ENCODE peak calls at places on chromosomes 5 and 9, in ten cellular contexts. S, X, C, T, L, E, Y, F, A and H are unnamed samples.

GRCh38 chr5:152542741-152543140 is 137.7 kb upstream of the NMUR2 start:
- DNase-seq in S (peak; percentile 5), Y (no peak), X (no peak), T (no peak), E (no peak), A (no peak), C (peak; percentile 12), F (peak; percentile 68), L (no peak), H (no peak)

GRCh38 chr9:94796687-94797086 is 70.2 kb downstream of the AOPEP start:
- DNase-seq in L (no peak), S (no peak), X (no peak), T (no peak), A (no peak), C (no peak), F (no peak), E (no peak), Y (no peak), H (no peak)

GRCh38 chr9:16445141-16445920 is 425.1 kb downstream of the BNC2 start:
- DNase-seq in S (no peak), X (no peak), A (no peak), E (no peak), F (no peak), C (peak; percentile 59), L (no peak), T (no peak), Y (no peak), H (no peak)

GRCh38 chr9:77707696-77708095 is 59.6 kb upstream of the GNA14 start:
- DNase-seq in S (peak; percentile 97), X (no peak), T (peak; percentile 51), F (no peak), L (no peak), A (no peak), E (peak; percentile 80), Y (no peak), C (peak; percentile 100), H (no peak)

GRCh38 chr9:136860529-136860928 is 5.6 kb downstream of the EDF1 start:
- DNase-seq in A (no peak), E (no peak), Y (no peak), L (no peak), T (peak; percentile 42), X (no peak), C (no peak), S (no peak), F (no peak), H (no peak)

GRCh38 chr5:16867585-16867953 is 68.5 kb downstream of the MYO10 start:
- DNase-seq in L (no peak), Y (no peak), X (no peak), C (no peak), E (no peak), F (no peak), S (no peak), T (no peak), A (no peak), H (no peak)

GRCh38 chr5:166074839-166075481 is 2216.5 kb upstream of the WWC1 start:
- DNase-seq in S (no peak), L (no peak), Y (no peak), X (no peak), A (no peak), E (no peak), F (peak; percentile 59), T (no peak), C (no peak), H (no peak)

GRCh38 chr5:134059758-134060495 is 54.6 kb upstream of the TCF7 start:
- DNase-seq in Y (no peak), F (no peak), A (no peak), C (no peak), T (no peak), X (no peak), L (no peak), E (no peak), S (no peak), H (no peak)

GRCh38 chr5:141783599-141784296 is 94.5 kb downstream of the PCDH1 start:
- DNase-seq in T (no peak), F (peak; percentile 47), S (no peak), E (no peak), A (no peak), L (no peak), Y (no peak), C (no peak), X (no peak), H (no peak)

GRCh38 chr9:30036558-30036957 is 2347.9 kb upstream of the ACO1 start:
- DNase-seq in C (no peak), F (no peak), E (no peak), L (no peak), Y (no peak), S (no peak), T (no peak), X (no peak), A (no peak), H (no peak)

DNA sequence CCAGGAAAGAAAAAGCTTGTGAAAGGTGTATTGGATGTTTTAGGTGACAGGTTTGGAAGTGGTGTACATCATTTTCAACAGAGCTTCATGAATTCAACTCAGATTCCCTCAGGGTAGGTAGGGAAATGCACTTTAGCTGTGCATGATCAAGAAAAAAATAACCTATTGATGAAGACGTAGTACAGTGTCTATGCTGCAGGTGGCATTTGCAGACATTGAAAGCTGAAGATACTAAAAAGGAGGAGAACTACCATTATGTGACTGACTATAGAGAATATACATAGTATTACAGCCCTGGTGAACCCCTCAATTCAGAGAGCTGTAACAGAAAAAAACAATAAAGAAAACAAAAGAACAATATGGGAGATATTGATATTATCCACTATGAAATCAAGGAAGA is 2344.7 kb upstream of the ACO1 start:
- DNase-seq in C (no peak), S (no peak), X (no peak), L (no peak), E (no peak), Y (no peak), F (no peak), T (no peak), A (no peak), H (no peak)
- TF ChIP-seq CTCF in C (no peak), S (no peak), X (no peak), L (no peak), E (no peak), Y (no peak), F (peak; percentile 34), T (no peak), A (no peak), H (no peak)

DNA sequence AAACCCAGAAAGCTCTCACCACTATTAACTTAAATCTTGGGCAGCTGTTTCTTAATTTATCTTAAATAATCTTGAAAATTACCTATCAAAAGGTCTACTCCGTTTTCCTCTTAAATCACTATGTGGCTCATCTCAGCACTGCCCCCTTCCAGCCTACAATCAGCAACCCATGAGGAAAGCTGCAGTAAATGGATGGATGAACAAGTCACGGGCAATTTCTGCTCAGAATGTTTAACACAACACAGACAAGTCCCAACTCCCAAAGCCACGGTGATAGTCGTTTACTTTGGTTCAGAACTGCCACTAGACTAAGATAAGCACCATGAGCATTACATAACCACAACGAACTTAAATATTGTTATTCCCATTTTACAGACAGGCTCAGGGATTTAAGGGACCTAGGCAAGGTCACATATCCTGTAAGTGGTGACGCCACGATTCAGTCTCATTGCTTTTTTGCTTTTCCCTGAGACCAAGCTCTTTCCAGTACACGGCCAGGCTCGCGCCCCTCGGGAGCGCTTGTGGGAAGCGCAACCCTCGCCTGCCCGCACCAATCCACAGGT is 2.0 kb upstream of the SMIM27 start:
- DNase-seq in X (no peak), C (peak; percentile 41), Y (no peak), S (peak; percentile 45), T (no peak), F (no peak), E (no peak), A (no peak), L (no peak), H (no peak)
- TF ChIP-seq CTCF in X (no peak), C (no peak), Y (no peak), S (peak; percentile 22), T (no peak), F (peak; percentile 16), E (no peak), A (no peak), L (peak; percentile 21), H (no peak)

GRCh38 chr5:38339446-38339845 is 81.1 kb downstream of the EGFLAM start:
- DNase-seq in F (no peak), S (no peak), L (no peak), T (no peak), A (no peak), E (no peak), Y (no peak), X (no peak), C (no peak), H (no peak)

GRCh38 chr5:38340961-38341500 is 82.7 kb downstream of the EGFLAM start:
- DNase-seq in S (no peak), A (no peak), E (no peak), C (no peak), F (no peak), X (no peak), T (no peak), Y (no peak), L (no peak), H (no peak)

GRCh38 chr5:38342261-38342660 is 83.9 kb downstream of the EGFLAM start:
- DNase-seq in F (no peak), A (no peak), S (no peak), C (no peak), T (no peak), X (no peak), Y (no peak), L (no peak), E (no peak), H (no peak)

GRCh38 chr5:38338455-38338854 is 80.1 kb downstream of the EGFLAM start:
- DNase-seq in L (no peak), S (no peak), T (no peak), A (no peak), F (no peak), E (no peak), C (no peak), X (no peak), Y (no peak), H (no peak)

GRCh38 chr5:38341641-38342040 is 83.3 kb downstream of the EGFLAM start:
- DNase-seq in S (no peak), T (no peak), E (no peak), A (no peak), Y (no peak), X (no peak), F (no peak), C (no peak), L (no peak), H (no peak)
- TF ChIP-seq CTCF in S (no peak), T (no peak), E (no peak), A (no peak), Y (no peak), X (no peak), F (no peak), C (no peak), L (no peak), H (no peak)

DNA sequence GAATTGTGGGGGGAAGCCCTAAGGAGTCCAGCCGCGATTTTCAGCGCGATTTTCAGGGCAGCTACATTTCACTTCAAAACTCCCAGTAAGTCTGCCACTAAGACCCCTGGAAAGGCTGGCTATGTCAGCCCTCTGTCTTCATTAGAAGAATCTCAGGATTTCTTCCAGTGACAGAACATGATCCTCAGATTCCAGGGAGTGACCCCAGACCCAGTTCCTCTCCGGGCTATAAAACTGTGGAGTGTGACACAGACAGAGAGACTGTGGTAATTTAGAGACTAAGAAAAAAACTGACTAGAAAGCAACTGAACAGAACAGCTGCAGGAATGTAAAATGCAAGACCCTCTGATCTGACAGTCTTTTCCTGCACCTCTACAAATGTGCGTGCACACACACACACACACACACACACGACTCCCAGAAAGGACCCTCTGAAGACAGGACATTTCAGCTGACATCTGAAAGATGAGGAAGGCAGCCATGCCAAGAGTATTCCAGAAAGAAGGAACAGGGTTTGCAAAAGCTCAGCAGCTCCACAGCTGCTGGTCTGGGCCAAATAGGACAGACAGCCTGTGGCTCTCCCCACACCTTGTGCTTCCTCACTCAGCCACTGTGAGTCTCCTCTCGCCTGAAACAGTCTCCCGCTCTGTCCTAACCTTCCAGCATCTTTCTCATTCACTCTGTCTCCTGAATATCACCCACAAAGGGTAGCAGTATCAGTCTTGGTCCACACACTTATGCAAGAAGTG is 188.9 kb downstream of the PALM2AKAP2 start:
- DNase-seq in E (no peak), C (no peak), F (peak; percentile 49), X (no peak), A (no peak), T (no peak), S (peak; percentile 37), L (no peak), Y (peak; percentile 27), H (no peak)
- TF ChIP-seq CTCF in E (peak; percentile 13), C (peak; percentile 5), F (peak; percentile 47), X (no peak), A (peak; percentile 55), T (no peak), S (peak; percentile 39), L (peak; percentile 37), Y (no peak), H (peak; percentile 6)